ENCODE peak calls at places on chromosomes 13 and 19, in ten cellular contexts. X is caudate nucleus; W is stimulated activated CD4-positive, alpha-beta T cell treated with anti-CD3 and anti-CD28 coated beads, Interleukin-1b, Interleukin-23, amount 100 ng/mL, for 24 hours; T is endothelial cell of umbilical vein; M is left colon; S is GM18507; R is colonic mucosa; D is Kasumi-1; F is endothelial cell; P is thoracic aorta. V is an unnamed sample.

GRCh38 chr19:48635263-48635965 is 1.8 kb downstream of the DBP start:
- DNase-seq in X (peak), W (peak), T (peak), M (peak), S (no peak), R (peak), D (peak), F (peak), P (no peak), V (peak)

GRCh38 chr19:17677002-17677401 is 11.2 kb downstream of the UNC13A start:
- DNase-seq in X (no peak), W (no peak), T (no peak), M (no peak), S (no peak), R (no peak), D (no peak), F (no peak), P (no peak), V (no peak)

GRCh38 chr13:97855570-97855970 is 97.9 kb upstream of the IPO5 start:
- DNase-seq in X (peak), W (no peak), T (peak), M (peak), S (no peak), R (peak), D (peak), F (peak), P (no peak), V (peak)

GRCh38 chr19:30703645-30704044 is 331.5 kb downstream of the ZNF536 start:
- DNase-seq in X (no peak), W (no peak), T (no peak), M (no peak), S (no peak), R (no peak), D (no peak), F (no peak), P (no peak), V (no peak)

GRCh38 chr19:10583021-10583776 is 3.9 kb downstream of the AP1M2 start:
- DNase-seq in X (no peak), W (no peak), T (no peak), M (no peak), S (no peak), R (no peak), D (no peak), F (no peak), P (no peak), V (no peak)

GRCh38 chr19:37920591-37921450 is 13.8 kb downstream of the SIPA1L3 start:
- DNase-seq in X (no peak), W (no peak), T (no peak), M (no peak), S (no peak), R (no peak), D (no peak), F (no peak), P (no peak), V (no peak)

GRCh38 chr19:1130801-1131717 is 27.3 kb downstream of the GPX4 start:
- DNase-seq in X (no peak), W (no peak), T (peak), M (peak), S (no peak), R (no peak), D (no peak), F (no peak), P (no peak), V (no peak)

GRCh38 chr13:100439247-100439955 is 149.2 kb downstream of the GGACT start:
- DNase-seq in X (no peak), W (no peak), T (no peak), M (no peak), S (no peak), R (no peak), D (no peak), F (no peak), P (no peak), V (peak)

GRCh38 chr19:18419699-18420460 is 682 bp downstream of the SSBP4 start:
- DNase-seq in X (no peak), W (no peak), T (no peak), M (peak), S (no peak), R (peak), D (no peak), F (no peak), P (no peak), V (no peak)

GRCh38 chr13:106619688-106620555 is 52.0 kb upstream of the ARGLU1 start:
- DNase-seq in X (no peak), W (no peak), T (peak), M (peak), S (peak), R (peak), D (peak), F (peak), P (no peak), V (peak)

GRCh38 chr13:47632311-47632710 is 368.8 kb downstream of the SUCLA2 start:
- DNase-seq in X (no peak), W (no peak), T (no peak), M (no peak), S (no peak), R (no peak), D (no peak), F (no peak), P (no peak), V (no peak)

GRCh38 chr19:47658431-47659383 is 49.8 kb downstream of the BICRA start:
- DNase-seq in X (no peak), W (no peak), T (peak), M (peak), S (no peak), R (peak), D (no peak), F (no peak), P (no peak), V (no peak)

GRCh38 chr13:29111446-29111845 is 291.3 kb downstream of the MTUS2 start:
- DNase-seq in X (no peak), W (no peak), T (no peak), M (no peak), S (no peak), R (no peak), D (no peak), F (no peak), P (no peak), V (no peak)

GRCh38 chr19:46717034-46717715 is at the start of gene PRKD2:
- DNase-seq in X (peak), W (peak), T (peak), M (peak), S (peak), R (peak), D (peak), F (peak), P (peak), V (peak)

GRCh38 chr19:11375143-11375948 is 880 bp downstream of the SWSAP1 start:
- DNase-seq in X (no peak), W (no peak), T (peak), M (peak), S (no peak), R (peak), D (peak), F (peak), P (no peak), V (no peak)

GRCh38 chr19:49689133-49690072 is at the start of gene ADM5:
- DNase-seq in X (no peak), W (no peak), T (peak), M (peak), S (no peak), R (peak), D (no peak), F (no peak), P (no peak), V (no peak)

GRCh38 chr19:5094768-5095567 is 126.1 kb downstream of the KDM4B start:
- DNase-seq in X (no peak), W (no peak), T (no peak), M (no peak), S (no peak), R (no peak), D (no peak), F (no peak), P (no peak), V (no peak)

GRCh38 chr19:43820098-43820860 is 6.8 kb upstream of the ZNF283 start:
- DNase-seq in X (no peak), W (peak), T (peak), M (peak), S (no peak), R (peak), D (no peak), F (no peak), P (no peak), V (no peak)

GRCh38 chr19:14146789-14147216 is 10.4 kb upstream of the ASF1B start:
- DNase-seq in X (peak), W (no peak), T (no peak), M (no peak), S (no peak), R (no peak), D (peak), F (no peak), P (no peak), V (no peak)

GRCh38 chr19:50795665-50796073 is 5.5 kb downstream of the ACP4 start:
- DNase-seq in X (no peak), W (no peak), T (no peak), M (no peak), S (no peak), R (no peak), D (no peak), F (no peak), P (no peak), V (no peak)

GRCh38 chr13:25469179-25469545 is 97.4 kb downstream of the ATP8A2 start:
- DNase-seq in X (no peak), W (no peak), T (no peak), M (no peak), S (no peak), R (no peak), D (no peak), F (no peak), P (no peak), V (no peak)

GRCh38 chr13:28475916-28476725 is 18.8 kb downstream of the FLT1 start:
- DNase-seq in X (no peak), W (no peak), T (peak), M (no peak), S (no peak), R (no peak), D (no peak), F (no peak), P (no peak), V (no peak)

GRCh38 chr13:24184265-24184841 is 23.8 kb downstream of the SPATA13 start:
- DNase-seq in X (no peak), W (no peak), T (no peak), M (no peak), S (no peak), R (peak), D (no peak), F (no peak), P (no peak), V (no peak)

GRCh38 chr13:73335226-73335625 is 276.4 kb downstream of the KLF5 start:
- DNase-seq in X (no peak), W (no peak), T (peak), M (no peak), S (peak), R (no peak), D (no peak), F (no peak), P (no peak), V (no peak)

GRCh38 chr13:97125810-97126738 is 96.1 kb upstream of the MBNL2 start:
- DNase-seq in X (peak), W (no peak), T (no peak), M (no peak), S (peak), R (no peak), D (no peak), F (no peak), P (no peak), V (no peak)

V was measured in neuronal stem cell.